ENCODE peak calls at places on chromosomes 1 and 21, in four cellular contexts. One of them, this sample, is unnamed.

GRCh38 chr1:42934111-42934510 is 24.6 kb downstream of the SLC2A1 start:
- DNase-seq in H9: peak; percentile 23
- DNase-seq in stimulated activated CD4-positive, alpha-beta T cell treated with anti-CD3 and anti-CD28 coated beads, Interleukin-15, amount 100 ng/mL, for 1 hour: no peak
- DNase-seq in SHP77: no peak
- DNase-seq in this sample: no peak

GRCh38 chr1:246214708-246215504 is 292.2 kb downstream of the SMYD3 start:
- DNase-seq in H9: no peak
- DNase-seq in SHP77: peak; percentile 83
- DNase-seq in stimulated activated CD4-positive, alpha-beta T cell treated with anti-CD3 and anti-CD28 coated beads, Interleukin-15, amount 100 ng/mL, for 1 hour: no peak
- DNase-seq in this sample: no peak

GRCh38 chr1:30242178-30242577 is 481.2 kb downstream of the MATN1 start:
- DNase-seq in H9: no peak
- DNase-seq in SHP77: no peak
- DNase-seq in stimulated activated CD4-positive, alpha-beta T cell treated with anti-CD3 and anti-CD28 coated beads, Interleukin-15, amount 100 ng/mL, for 1 hour: no peak
- DNase-seq in this sample: no peak

GRCh38 chr1:97061604-97062003 is 340.0 kb downstream of the PTBP2 start:
- DNase-seq in H9: no peak
- DNase-seq in stimulated activated CD4-positive, alpha-beta T cell treated with anti-CD3 and anti-CD28 coated beads, Interleukin-15, amount 100 ng/mL, for 1 hour: no peak
- DNase-seq in SHP77: no peak
- DNase-seq in this sample: no peak

GRCh38 chr1:11334261-11334804 is 61.3 kb downstream of the UBIAD1 start:
- DNase-seq in H9: no peak
- DNase-seq in stimulated activated CD4-positive, alpha-beta T cell treated with anti-CD3 and anti-CD28 coated beads, Interleukin-15, amount 100 ng/mL, for 1 hour: no peak
- DNase-seq in SHP77: no peak
- DNase-seq in this sample: no peak

GRCh38 chr1:7299329-7299799 is 471.7 kb upstream of the VAMP3 start:
- DNase-seq in stimulated activated CD4-positive, alpha-beta T cell treated with anti-CD3 and anti-CD28 coated beads, Interleukin-15, amount 100 ng/mL, for 1 hour: no peak
- DNase-seq in SHP77: peak; percentile 23
- DNase-seq in H9: no peak
- DNase-seq in this sample: no peak

GRCh38 chr1:151934048-151934493 is 24.8 kb upstream of the THEM4 start:
- DNase-seq in stimulated activated CD4-positive, alpha-beta T cell treated with anti-CD3 and anti-CD28 coated beads, Interleukin-15, amount 100 ng/mL, for 1 hour: peak; percentile 19
- DNase-seq in SHP77: peak; percentile 79
- DNase-seq in H9: peak; percentile 49
- DNase-seq in this sample: no peak

GRCh38 chr1:179046808-179047636 is 21.3 kb downstream of the FAM20B start:
- DNase-seq in stimulated activated CD4-positive, alpha-beta T cell treated with anti-CD3 and anti-CD28 coated beads, Interleukin-15, amount 100 ng/mL, for 1 hour: no peak
- DNase-seq in SHP77: no peak
- DNase-seq in H9: no peak
- DNase-seq in this sample: no peak

GRCh38 chr1:231748744-231749143 is 122.2 kb downstream of the DISC1 start:
- DNase-seq in SHP77: peak; percentile 57
- DNase-seq in H9: no peak
- DNase-seq in stimulated activated CD4-positive, alpha-beta T cell treated with anti-CD3 and anti-CD28 coated beads, Interleukin-15, amount 100 ng/mL, for 1 hour: no peak
- DNase-seq in this sample: no peak

GRCh38 chr1:14844359-14844758 is 245.9 kb downstream of the KAZN start:
- DNase-seq in stimulated activated CD4-positive, alpha-beta T cell treated with anti-CD3 and anti-CD28 coated beads, Interleukin-15, amount 100 ng/mL, for 1 hour: no peak
- DNase-seq in SHP77: no peak
- DNase-seq in H9: no peak
- DNase-seq in this sample: no peak

GRCh38 chr1:174720618-174721017 is 272.9 kb downstream of the GPR52 start:
- DNase-seq in stimulated activated CD4-positive, alpha-beta T cell treated with anti-CD3 and anti-CD28 coated beads, Interleukin-15, amount 100 ng/mL, for 1 hour: no peak
- DNase-seq in SHP77: no peak
- DNase-seq in H9: no peak
- DNase-seq in this sample: no peak

GRCh38 chr21:36716387-36716786 is 17.5 kb downstream of the SIM2 start:
- DNase-seq in stimulated activated CD4-positive, alpha-beta T cell treated with anti-CD3 and anti-CD28 coated beads, Interleukin-15, amount 100 ng/mL, for 1 hour: no peak
- DNase-seq in SHP77: no peak
- DNase-seq in H9: no peak
- DNase-seq in this sample: no peak

GRCh38 chr21:43339668-43340067 is 87.3 kb downstream of the SIK1 start:
- DNase-seq in stimulated activated CD4-positive, alpha-beta T cell treated with anti-CD3 and anti-CD28 coated beads, Interleukin-15, amount 100 ng/mL, for 1 hour: no peak
- DNase-seq in SHP77: no peak
- DNase-seq in H9: no peak
- DNase-seq in this sample: no peak

GRCh38 chr1:115717541-115717940 is 51.0 kb downstream of the CASQ2 start:
- DNase-seq in SHP77: peak; percentile 3
- DNase-seq in H9: peak; percentile 69
- DNase-seq in stimulated activated CD4-positive, alpha-beta T cell treated with anti-CD3 and anti-CD28 coated beads, Interleukin-15, amount 100 ng/mL, for 1 hour: no peak
- DNase-seq in this sample: no peak

GRCh38 chr21:45264146-45264918 is 23.4 kb downstream of the POFUT2 start:
- DNase-seq in SHP77: no peak
- DNase-seq in H9: peak; percentile 13
- DNase-seq in stimulated activated CD4-positive, alpha-beta T cell treated with anti-CD3 and anti-CD28 coated beads, Interleukin-15, amount 100 ng/mL, for 1 hour: no peak
- DNase-seq in this sample: no peak

GRCh38 chr1:219042769-219043168 is 130.9 kb upstream of the LYPLAL1 start:
- DNase-seq in stimulated activated CD4-positive, alpha-beta T cell treated with anti-CD3 and anti-CD28 coated beads, Interleukin-15, amount 100 ng/mL, for 1 hour: no peak
- DNase-seq in H9: no peak
- DNase-seq in SHP77: no peak
- DNase-seq in this sample: no peak